ENCODE peak calls at places on chromosomes 12 and 14, in six cellular contexts. One of them, this sample, is unnamed.

GRCh38 chr14:59761851-59762250 is 108.7 kb downstream of the RTN1 start:
- DNase-seq in esophagus squamous epithelium: no peak
- DNase-seq in NCI-H146: no peak
- DNase-seq in astrocyte of the cerebellum: no peak
- DNase-seq in effector memory CD8-positive, alpha-beta T cell: no peak
- DNase-seq in CD4-positive, CD25-positive, alpha-beta regulatory T cell: no peak
- DNase-seq in this sample: no peak

GRCh38 chr12:46920503-46920902 is 94.7 kb upstream of the SLC38A4 start:
- DNase-seq in esophagus squamous epithelium: no peak
- DNase-seq in NCI-H146: no peak
- DNase-seq in astrocyte of the cerebellum: no peak
- DNase-seq in effector memory CD8-positive, alpha-beta T cell: no peak
- DNase-seq in CD4-positive, CD25-positive, alpha-beta regulatory T cell: no peak
- DNase-seq in this sample: no peak

GRCh38 chr14:93538411-93538810 is 107.7 kb downstream of the UNC79 start:
- DNase-seq in esophagus squamous epithelium: no peak
- DNase-seq in NCI-H146: no peak
- DNase-seq in astrocyte of the cerebellum: no peak
- DNase-seq in effector memory CD8-positive, alpha-beta T cell: no peak
- DNase-seq in CD4-positive, CD25-positive, alpha-beta regulatory T cell: no peak
- DNase-seq in this sample: peak

GRCh38 chr14:99300190-99300589 is 28.2 kb upstream of the BCL11B start:
- DNase-seq in esophagus squamous epithelium: no peak
- DNase-seq in NCI-H146: no peak
- DNase-seq in astrocyte of the cerebellum: no peak
- DNase-seq in effector memory CD8-positive, alpha-beta T cell: no peak
- DNase-seq in CD4-positive, CD25-positive, alpha-beta regulatory T cell: no peak
- DNase-seq in this sample: no peak

GRCh38 chr14:71731096-71731495 is 201.1 kb upstream of the RGS6 start:
- DNase-seq in esophagus squamous epithelium: no peak
- DNase-seq in NCI-H146: no peak
- DNase-seq in astrocyte of the cerebellum: no peak
- DNase-seq in effector memory CD8-positive, alpha-beta T cell: no peak
- DNase-seq in CD4-positive, CD25-positive, alpha-beta regulatory T cell: no peak
- DNase-seq in this sample: no peak

GRCh38 chr14:22865424-22866215 is 5.9 kb upstream of the LRP10 start:
- DNase-seq in esophagus squamous epithelium: no peak
- DNase-seq in NCI-H146: peak
- DNase-seq in astrocyte of the cerebellum: no peak
- DNase-seq in effector memory CD8-positive, alpha-beta T cell: no peak
- DNase-seq in CD4-positive, CD25-positive, alpha-beta regulatory T cell: no peak
- DNase-seq in this sample: no peak

GRCh38 chr12:102356690-102357089 is 123.7 kb downstream of the IGF1 start:
- DNase-seq in esophagus squamous epithelium: no peak
- DNase-seq in NCI-H146: no peak
- DNase-seq in astrocyte of the cerebellum: no peak
- DNase-seq in effector memory CD8-positive, alpha-beta T cell: no peak
- DNase-seq in CD4-positive, CD25-positive, alpha-beta regulatory T cell: no peak
- DNase-seq in this sample: no peak

GRCh38 chr12:367972-368371 is 21.1 kb downstream of the KDM5A start:
- DNase-seq in esophagus squamous epithelium: no peak
- DNase-seq in NCI-H146: no peak
- DNase-seq in astrocyte of the cerebellum: no peak
- DNase-seq in effector memory CD8-positive, alpha-beta T cell: no peak
- DNase-seq in CD4-positive, CD25-positive, alpha-beta regulatory T cell: no peak
- DNase-seq in this sample: no peak

GRCh38 chr12:132597333-132598283 is 12.8 kb downstream of the LRCOL1 start:
- DNase-seq in esophagus squamous epithelium: no peak
- DNase-seq in NCI-H146: peak
- DNase-seq in astrocyte of the cerebellum: no peak
- DNase-seq in effector memory CD8-positive, alpha-beta T cell: no peak
- DNase-seq in CD4-positive, CD25-positive, alpha-beta regulatory T cell: no peak
- DNase-seq in this sample: peak

GRCh38 chr12:107144990-107145389 is 51.6 kb upstream of the CRY1 start:
- DNase-seq in esophagus squamous epithelium: no peak
- DNase-seq in NCI-H146: no peak
- DNase-seq in astrocyte of the cerebellum: no peak
- DNase-seq in effector memory CD8-positive, alpha-beta T cell: no peak
- DNase-seq in CD4-positive, CD25-positive, alpha-beta regulatory T cell: no peak
- DNase-seq in this sample: no peak

GRCh38 chr12:56221233-56221756 is 427 bp downstream of the RNF41 start:
- DNase-seq in esophagus squamous epithelium: no peak
- DNase-seq in NCI-H146: peak
- DNase-seq in astrocyte of the cerebellum: peak
- DNase-seq in effector memory CD8-positive, alpha-beta T cell: no peak
- DNase-seq in CD4-positive, CD25-positive, alpha-beta regulatory T cell: no peak
- DNase-seq in this sample: no peak

GRCh38 chr12:116551952-116552749 is 7.0 kb upstream of the MAP1LC3B2 start:
- DNase-seq in esophagus squamous epithelium: no peak
- DNase-seq in NCI-H146: no peak
- DNase-seq in astrocyte of the cerebellum: no peak
- DNase-seq in effector memory CD8-positive, alpha-beta T cell: no peak
- DNase-seq in CD4-positive, CD25-positive, alpha-beta regulatory T cell: no peak
- DNase-seq in this sample: no peak

GRCh38 chr14:104558231-104559042 is 21.1 kb upstream of the C14orf180 start:
- DNase-seq in esophagus squamous epithelium: no peak
- DNase-seq in NCI-H146: no peak
- DNase-seq in astrocyte of the cerebellum: no peak
- DNase-seq in effector memory CD8-positive, alpha-beta T cell: no peak
- DNase-seq in CD4-positive, CD25-positive, alpha-beta regulatory T cell: no peak
- DNase-seq in this sample: no peak